ENCODE peak calls at places on chromosomes 5 and 9, in five cellular contexts. I, Y, X, J and F are unnamed samples.

GRCh38 chr5:57845025-57845424 is 362.4 kb upstream of the ACTBL2 start:
- DNase-seq in I (no peak), Y (no peak), X (no peak), J (no peak), F (no peak)

GRCh38 chr5:131224387-131225191 is 39.3 kb upstream of the CDC42SE2 start:
- DNase-seq in I (no peak), Y (no peak), X (no peak), J (no peak), F (peak; percentile 10)

GRCh38 chr5:93120771-93121170 is 460.2 kb downstream of the NR2F1-AS1 start:
- DNase-seq in I (no peak), Y (no peak), X (no peak), J (no peak), F (no peak)

GRCh38 chr5:120366047-120366446 is 98.1 kb upstream of the PRR16 start:
- DNase-seq in I (no peak), Y (peak; percentile 4), X (no peak), J (no peak), F (no peak)

GRCh38 chr5:87069974-87070608 is 197.6 kb upstream of the RASA1 start:
- DNase-seq in I (peak; percentile 38), Y (peak; percentile 79), X (no peak), J (peak; percentile 21), F (no peak)

GRCh38 chr5:31335456-31335855 is 142.0 kb downstream of the CDH6 start:
- DNase-seq in I (no peak), Y (no peak), X (no peak), J (no peak), F (no peak)

GRCh38 chr5:13976867-13977479 is 32.5 kb upstream of the DNAH5 start:
- DNase-seq in I (peak; percentile 78), Y (peak; percentile 72), X (no peak), J (peak; percentile 26), F (no peak)

GRCh38 chr5:74579215-74579614 is 61.3 kb downstream of the ENC1 start:
- DNase-seq in I (no peak), Y (no peak), X (no peak), J (no peak), F (no peak)

GRCh38 chr9:109411818-109412352 is 86.2 kb downstream of the PTPN3 start:
- DNase-seq in I (peak; percentile 76), Y (peak; percentile 70), X (no peak), J (no peak), F (no peak)

GRCh38 chr5:31962928-31963327 is 211.2 kb downstream of the GOLPH3 start:
- DNase-seq in I (no peak), Y (peak; percentile 31), X (no peak), J (peak; percentile 38), F (no peak)

GRCh38 chr5:42518595-42519067 is 95.4 kb downstream of the GHR start:
- DNase-seq in I (no peak), Y (peak; percentile 68), X (no peak), J (no peak), F (no peak)

GRCh38 chr9:114151426-114151956 is 3.8 kb upstream of the COL27A1 start:
- DNase-seq in I (no peak), Y (no peak), X (peak; percentile 37), J (no peak), F (no peak)

GRCh38 chr5:43037929-43038510 is 2.1 kb downstream of the ANXA2R start:
- DNase-seq in I (peak; percentile 32), Y (peak; percentile 71), X (no peak), J (no peak), F (peak; percentile 28)

GRCh38 chr9:82101475-82101874 is 112.9 kb downstream of the SPATA31D1 start:
- DNase-seq in I (peak; percentile 35), Y (no peak), X (no peak), J (peak; percentile 6), F (no peak)

GRCh38 chr9:109014267-109015025 is 1.1 kb upstream of the CTNNAL1 start:
- DNase-seq in I (peak; percentile 50), Y (peak; percentile 73), X (no peak), J (no peak), F (no peak)

DNA sequence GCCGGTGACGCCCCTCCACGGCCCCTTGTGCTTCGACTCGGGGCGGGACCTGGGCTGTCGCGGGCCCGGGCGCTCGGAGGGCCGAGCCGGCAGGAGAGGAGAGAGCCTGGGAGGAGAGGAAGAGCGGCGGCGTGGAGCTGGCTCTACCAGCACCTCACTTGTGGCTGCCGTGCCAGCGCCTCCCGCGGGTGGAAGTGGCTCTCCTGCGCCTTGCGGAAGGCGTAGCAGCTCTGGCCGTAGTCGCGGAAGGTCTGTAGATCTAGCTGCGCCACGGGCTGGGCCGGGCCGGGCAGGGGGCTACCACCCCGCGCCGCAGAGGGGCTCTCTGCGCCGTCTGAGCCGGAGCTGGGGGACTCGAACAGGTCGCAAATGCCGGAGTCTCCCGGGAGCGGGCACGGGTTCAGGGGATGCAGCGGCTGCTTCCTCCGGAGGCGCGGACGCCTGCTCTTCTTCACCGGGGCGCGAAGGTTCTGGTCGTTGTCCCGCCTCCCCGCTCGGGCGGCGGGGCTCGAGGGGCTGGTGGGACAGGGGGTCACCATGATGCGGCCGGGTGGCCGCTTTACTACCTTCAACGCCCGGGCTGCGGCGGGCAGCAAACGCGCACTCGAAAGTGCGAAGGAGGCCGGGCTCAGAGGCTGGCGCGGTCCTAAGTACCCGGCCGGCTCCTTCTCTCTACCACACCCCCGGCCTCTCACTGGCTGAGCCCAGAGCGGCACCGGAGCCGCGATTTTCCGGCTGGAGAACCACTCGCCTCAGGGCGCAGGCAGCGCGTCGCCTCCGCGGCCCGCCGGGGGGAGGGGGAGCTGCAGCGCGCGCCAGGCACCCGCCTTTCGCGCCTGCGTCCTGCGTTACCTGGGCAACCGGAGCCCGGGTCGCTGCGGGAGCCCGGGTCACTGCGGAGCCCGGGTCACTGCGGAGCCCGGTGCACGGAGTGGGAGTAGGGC is at the start of gene CCNO:
- DNase-seq in I (peak; percentile 93), Y (peak; percentile 90), X (peak; percentile 75), J (peak; percentile 70), F (peak; percentile 41)
- H3K27ac ChIP-seq in I (no peak within 1 kb of the TSS), Y (no peak within 1 kb of the TSS), X (peak within 1 kb of the TSS; percentile 12), J (peak within 1 kb of the TSS; percentile 88), F (no peak within 1 kb of the TSS)

GRCh38 chr5:77970891-77971290 is 194.8 kb upstream of the TBCA start:
- DNase-seq in I (no peak), Y (no peak), X (no peak), J (no peak), F (no peak)

GRCh38 chr5:77971965-77972544 is 195.9 kb upstream of the TBCA start:
- DNase-seq in I (no peak), Y (no peak), X (no peak), J (no peak), F (no peak)

GRCh38 chr5:77972545-77973252 is 196.6 kb upstream of the TBCA start:
- DNase-seq in I (peak; percentile 48), Y (peak; percentile 18), X (no peak), J (no peak), F (no peak)

GRCh38 chr5:77974576-77974975 is 198.4 kb upstream of the TBCA start:
- DNase-seq in I (no peak), Y (no peak), X (no peak), J (no peak), F (no peak)

DNA sequence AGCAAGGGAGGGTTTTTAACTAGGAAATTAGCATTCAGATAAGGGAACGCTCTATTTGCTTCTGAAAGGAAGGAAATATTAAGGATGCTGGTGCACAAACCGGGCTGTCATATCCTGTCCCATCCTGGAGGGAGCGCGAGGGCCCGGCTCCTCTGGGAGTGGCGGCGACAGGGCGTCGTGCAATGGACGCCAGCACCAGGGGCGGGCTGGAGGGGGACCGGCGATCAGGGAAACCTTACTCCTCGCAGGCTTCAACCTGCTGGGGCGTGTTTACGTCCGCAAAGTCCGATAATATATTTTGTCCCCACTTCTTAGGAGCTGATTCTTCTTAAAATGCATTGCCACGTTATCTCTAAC is 197.1 kb upstream of the TBCA start:
- DNase-seq in I (peak; percentile 84), Y (no peak), X (no peak), J (no peak), F (no peak)
- H3K27ac ChIP-seq in I (no peak overlapping the region), Y (no peak overlapping the region), X (no peak overlapping the region), J (no peak overlapping the region), F (no peak overlapping the region)

DNA sequence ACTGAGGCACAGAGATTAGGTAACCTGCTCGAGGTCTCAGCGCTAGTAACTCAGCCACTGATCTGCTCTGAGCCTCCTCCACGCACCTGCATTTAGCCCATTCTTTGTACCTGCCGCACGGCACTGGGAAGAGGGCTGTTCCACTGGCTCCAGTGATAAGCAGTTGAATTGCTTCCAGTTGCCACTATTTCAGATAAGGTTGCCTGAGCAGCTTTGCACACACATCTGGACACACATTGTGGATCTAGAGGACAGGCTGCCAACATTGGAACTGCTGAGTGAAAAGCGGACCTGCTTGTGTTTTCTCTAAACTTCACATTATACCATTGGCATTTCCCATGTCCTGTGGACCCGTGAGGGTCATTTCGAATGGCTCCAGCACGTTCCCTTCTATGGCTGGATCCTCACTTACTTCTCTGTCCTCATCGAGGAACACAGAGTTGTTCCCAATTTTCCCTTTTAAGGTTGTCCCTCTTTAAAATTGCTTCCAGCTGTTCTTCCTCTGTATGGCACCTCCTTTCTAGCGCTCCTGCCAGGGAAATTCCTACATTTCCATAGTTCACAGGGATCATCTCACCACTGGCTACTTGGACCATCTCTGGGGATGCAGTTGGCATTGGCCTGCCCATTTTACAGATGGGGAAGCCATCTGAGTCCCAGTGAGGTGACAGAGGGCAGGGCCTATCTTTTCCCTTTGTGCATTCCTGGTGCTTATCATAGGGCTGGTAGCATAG is 45.9 kb upstream of the RPL26L1 start:
- DNase-seq in I (no peak), Y (no peak), X (no peak), J (no peak), F (no peak)
- H3K27ac ChIP-seq in I (no peak overlapping the region), Y (no peak overlapping the region), X (no peak overlapping the region), J (no peak overlapping the region), F (peak overlapping the region; percentile 73)

GRCh38 chr5:83473344-83474169 is 2.0 kb downstream of the VCAN start:
- DNase-seq in I (peak; percentile 98), Y (peak; percentile 97), X (peak; percentile 38), J (peak; percentile 86), F (peak; percentile 90)
- H3K27ac ChIP-seq in I (peak overlapping the region; percentile 91), Y (peak overlapping the region; percentile 93), X (peak overlapping the region; percentile 55), J (peak overlapping the region; percentile 63), F (peak overlapping the region; percentile 86)

GRCh38 chr5:150641826-150642566 is 1.5 kb downstream of the SYNPO start:
- DNase-seq in I (no peak), Y (peak; percentile 38), X (no peak), J (no peak), F (no peak)
- H3K27ac ChIP-seq in I (no peak overlapping the region), Y (peak overlapping the region; percentile 89), X (peak overlapping the region; percentile 90), J (no peak overlapping the region), F (peak overlapping the region; percentile 97)

DNA sequence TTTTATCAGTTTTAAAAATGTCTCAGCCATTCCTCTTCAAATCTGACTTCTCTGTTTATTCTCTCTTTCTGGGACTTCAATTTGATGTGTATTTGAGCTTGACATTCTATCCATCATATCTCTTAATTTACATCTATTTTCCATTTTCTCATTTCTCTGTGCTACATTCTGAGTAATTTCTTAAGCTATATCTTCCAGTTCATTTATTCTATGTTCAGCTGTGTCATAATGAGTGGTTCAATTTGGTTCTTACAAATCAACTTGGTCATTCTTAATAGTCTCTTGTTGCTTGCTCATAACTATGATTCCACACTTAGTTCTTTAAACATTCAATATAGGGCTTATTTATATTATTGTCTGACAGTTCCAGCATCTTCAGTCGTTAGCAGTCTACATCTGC is 16.9 kb downstream of the CKMT2 start:
- DNase-seq in I (no peak), Y (no peak), X (no peak), J (no peak), F (no peak)
- H3K27ac ChIP-seq in I (no peak overlapping the region), Y (no peak overlapping the region), X (no peak overlapping the region), J (no peak overlapping the region), F (no peak overlapping the region)

GRCh38 chr5:149731617-149732400 is 1.7 kb downstream of the PPARGC1B start:
- DNase-seq in I (peak; percentile 89), Y (peak; percentile 82), X (peak; percentile 60), J (peak; percentile 64), F (peak; percentile 90)
- H3K27ac ChIP-seq in I (no peak overlapping the region), Y (no peak overlapping the region), X (peak overlapping the region; percentile 85), J (peak overlapping the region; percentile 20), F (peak overlapping the region; percentile 93)

GRCh38 chr9:128805661-128806060 is 12.6 kb upstream of the ENDOG start:
- DNase-seq in I (no peak), Y (no peak), X (no peak), J (no peak), F (no peak)
- H3K27ac ChIP-seq in I (no peak overlapping the region), Y (no peak overlapping the region), X (peak overlapping the region; percentile 87), J (no peak overlapping the region), F (no peak overlapping the region)